ENCODE peak calls at places on chromosome 6, in four cellular contexts. H, B, X and L are unnamed samples.

GRCh38 chr6:132261354-132261753 is 139.9 kb downstream of the MOXD1 start:
- DNase-seq in B (no peak), H (no peak), X (peak), L (no peak)

GRCh38 chr6:136059308-136059707 is 190.8 kb downstream of the MTFR2 start:
- DNase-seq in H (peak), B (no peak), X (no peak), L (no peak)

GRCh38 chr6:7246401-7247178 is 66.4 kb downstream of the SSR1 start:
- DNase-seq in B (no peak), H (no peak), X (no peak), L (no peak)

GRCh38 chr6:134123666-134124208 is 71.3 kb upstream of the SLC2A12 start:
- DNase-seq in B (no peak), X (peak), H (no peak), L (no peak)

GRCh38 chr6:90256698-90257485 is 39.8 kb downstream of the BACH2 start:
- DNase-seq in B (no peak), H (no peak), X (peak), L (no peak)

GRCh38 chr6:162344935-162345599 is 382.5 kb downstream of the PRKN start:
- DNase-seq in B (no peak), X (peak), H (no peak), L (no peak)

GRCh38 chr6:53369051-53369450 is 20.3 kb upstream of the ELOVL5 start:
- DNase-seq in H (no peak), X (no peak), B (no peak), L (no peak)

GRCh38 chr6:161130606-161131005 is 139.0 kb downstream of the MAP3K4 start:
- DNase-seq in X (no peak), H (no peak), B (no peak), L (no peak)

GRCh38 chr6:127710668-127711067 is 133.7 kb downstream of the C6orf58 start:
- DNase-seq in X (no peak), H (no peak), B (no peak), L (no peak)

GRCh38 chr6:30720738-30721197 is 616 bp downstream of the TUBB start:
- DNase-seq in H (peak), B (peak), X (peak), L (peak)

GRCh38 chr6:87682310-87682709 is 19.7 kb downstream of the AKIRIN2 start:
- DNase-seq in B (no peak), X (peak), H (no peak), L (no peak)

GRCh38 chr6:24574809-24575208 is 71.2 kb downstream of the KIAA0319 start:
- DNase-seq in X (peak), B (no peak), H (no peak), L (no peak)

GRCh38 chr6:167122827-167123657 is at the start of gene CCR6:
- DNase-seq in X (no peak), B (no peak), H (no peak), L (no peak)

GRCh38 chr6:27479319-27480182 is 6.6 kb upstream of the ZNF184 start:
- DNase-seq in X (peak), H (peak), B (peak), L (peak)

GRCh38 chr6:72825265-72825918 is 203.5 kb downstream of the KCNQ5 start:
- DNase-seq in X (peak), H (no peak), B (no peak), L (no peak)

GRCh38 chr6:119821380-119821779 is 471.8 kb upstream of the MAN1A1 start:
- DNase-seq in X (no peak), B (no peak), H (no peak), L (no peak)

GRCh38 chr6:53282234-53282633 is 66.5 kb downstream of the ELOVL5 start:
- DNase-seq in B (no peak), H (no peak), X (no peak), L (no peak)

GRCh38 chr6:47352169-47352568 is 42.5 kb upstream of the TNFRSF21 start:
- DNase-seq in X (no peak), B (no peak), H (no peak), L (no peak)

GRCh38 chr6:76003686-76004085 is 68.8 kb downstream of the IMPG1 start:
- DNase-seq in H (no peak), X (no peak), B (no peak), L (no peak)

GRCh38 chr6:138537090-138537489 is 37.8 kb upstream of the NHSL1 start:
- DNase-seq in H (no peak), X (no peak), B (no peak), L (no peak)

GRCh38 chr6:5701086-5701661 is 305.6 kb downstream of the NRN1 start:
- DNase-seq in H (no peak), X (no peak), B (no peak), L (no peak)

GRCh38 chr6:75735491-75736186 is 13.4 kb upstream of the MYO6 start:
- DNase-seq in X (no peak), B (no peak), H (no peak), L (no peak)

GRCh38 chr6:105051941-105052471 is 95.1 kb downstream of the LIN28B start:
- DNase-seq in B (no peak), H (no peak), X (no peak), L (no peak)

GRCh38 chr6:6713660-6714446 is 125.3 kb downstream of the LY86 start:
- DNase-seq in X (no peak), H (no peak), B (no peak), L (no peak)

GRCh38 chr6:100883347-100883746 is 2.2 kb upstream of the ASCC3 start:
- DNase-seq in H (no peak), X (no peak), B (no peak), L (no peak)

GRCh38 chr6:2191390-2191740 is 54.0 kb downstream of the GMDS start:
- DNase-seq in X (no peak), H (no peak), B (no peak), L (no peak)

GRCh38 chr6:38497546-38497945 is 142.2 kb downstream of the BTBD9 start:
- DNase-seq in H (no peak), X (no peak), B (no peak), L (no peak)

GRCh38 chr6:18985958-18986357 is 598.8 kb downstream of the RNF144B start:
- DNase-seq in H (no peak), B (no peak), X (no peak), L (no peak)

GRCh38 chr6:154247119-154247814 is 109.3 kb downstream of the IPCEF1 start:
- DNase-seq in B (no peak), H (no peak), X (no peak), L (no peak)

GRCh38 chr6:114000066-114000465 is 29.1 kb upstream of the HDAC2 start:
- DNase-seq in H (no peak), X (peak), B (no peak), L (no peak)

GRCh38 chr6:111812080-111813038 is 60.9 kb downstream of the FYN start:
- DNase-seq in H (no peak), X (peak), B (no peak), L (no peak)

GRCh38 chr6:167572841-167573271 is 248.0 kb downstream of the TTLL2 start:
- DNase-seq in H (peak), X (no peak), B (no peak), L (no peak)

GRCh38 chr6:5175195-5175594 is 85.6 kb downstream of the LYRM4 start:
- DNase-seq in H (no peak), X (no peak), B (no peak), L (no peak)

GRCh38 chr6:51531623-51532022 is 555.8 kb downstream of the PKHD1 start:
- DNase-seq in X (no peak), B (no peak), H (no peak), L (no peak)
- TF ChIP-seq CTCF in X (no peak), B (no peak), H (no peak), L (no peak)

GRCh38 chr6:142548571-142548970 is 246.8 kb downstream of the ADGRG6 start:
- DNase-seq in H (no peak), X (no peak), B (no peak), L (no peak)

GRCh38 chr6:142544199-142544838 is 242.5 kb downstream of the ADGRG6 start:
- DNase-seq in B (no peak), H (no peak), X (no peak), L (no peak)

GRCh38 chr6:142543576-142543975 is 241.8 kb downstream of the ADGRG6 start:
- DNase-seq in X (no peak), H (no peak), B (no peak), L (no peak)

GRCh38 chr6:142542704-142543233 is 241.0 kb downstream of the ADGRG6 start:
- DNase-seq in H (peak), X (peak), B (no peak), L (peak)

GRCh38 chr6:142545147-142545546 is 243.3 kb downstream of the ADGRG6 start:
- DNase-seq in H (no peak), B (no peak), X (no peak), L (no peak)
- H3K27ac ChIP-seq in H (no peak), B (no peak), X (no peak), L (no peak)

GRCh38 chr6:106856227-106856874 is 118.2 kb downstream of the CD24 start:
- DNase-seq in B (no peak), X (no peak), H (no peak), L (no peak)
- TF ChIP-seq CTCF in B (no peak), X (no peak), H (no peak), L (no peak)

DNA sequence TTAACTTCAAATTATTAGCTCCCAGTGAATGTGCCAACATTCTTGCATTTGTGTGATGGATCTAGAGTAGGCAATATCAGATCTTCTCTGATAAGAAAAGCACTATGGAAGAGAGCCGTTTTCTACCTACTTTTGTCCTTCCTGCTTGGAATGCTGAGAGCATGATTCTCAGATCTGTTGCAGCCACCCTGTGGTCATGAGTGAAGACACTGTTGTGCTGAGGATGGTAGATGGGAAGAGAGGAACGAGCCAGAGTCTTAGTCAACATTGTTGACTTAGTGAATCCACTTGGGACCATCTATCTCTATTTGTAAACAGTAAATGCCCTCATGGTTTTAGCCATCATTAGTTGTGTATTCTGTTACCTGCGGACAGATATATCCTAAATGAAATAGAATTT is 202.6 kb downstream of the CD109 start:
- DNase-seq in B (no peak), H (no peak), X (no peak), L (no peak)
- H3K27ac ChIP-seq in B (no peak), H (no peak), X (no peak), L (no peak)